ENCODE peak calls at places on chromosomes 7 and 10, in five cellular contexts. H is H9, G is neuronal stem cell, S is H1, D is mesenchymal stem cell. W is an unnamed sample.

GRCh38 chr10:108393111-108393510 is 1228.6 kb upstream of the SORCS1 start:
- DNase-seq in H (no peak), G (no peak), S (no peak), D (no peak), W (peak; percentile 26)

GRCh38 chr7:117790731-117791130 is 82.5 kb downstream of the CTTNBP2 start:
- DNase-seq in H (no peak), G (no peak), S (no peak), D (no peak), W (no peak)

GRCh38 chr10:103395754-103396066 is 565 bp downstream of the ATP5MK start:
- DNase-seq in H (no peak), G (peak; percentile 2), S (no peak), D (peak; percentile 55), W (peak; percentile 7)

GRCh38 chr10:34565934-34566333 is 249.2 kb downstream of the PARD3 start:
- DNase-seq in H (no peak), G (no peak), S (no peak), D (no peak), W (peak; percentile 25)

GRCh38 chr7:27576360-27576944 is 86.2 kb downstream of the HIBADH start:
- DNase-seq in H (no peak), G (peak; percentile 27), S (no peak), D (peak; percentile 52), W (peak; percentile 46)

GRCh38 chr10:60434418-60435046 is 44.9 kb upstream of the ANK3 start:
- DNase-seq in H (no peak), G (peak; percentile 40), S (no peak), D (peak; percentile 68), W (peak; percentile 74)

GRCh38 chr7:29488977-29489376 is 74.7 kb upstream of the PRR15 start:
- DNase-seq in H (no peak), G (no peak), S (no peak), D (peak; percentile 75), W (peak; percentile 24)

GRCh38 chr7:34748244-34749039 is 90.4 kb downstream of the NPSR1 start:
- DNase-seq in H (peak; percentile 38), G (no peak), S (no peak), D (peak; percentile 65), W (peak; percentile 12)

GRCh38 chr7:100889761-100890639 is 485 bp upstream of the UFSP1 start:
- DNase-seq in H (peak; percentile 96), G (peak; percentile 90), S (peak; percentile 79), D (peak; percentile 93), W (peak; percentile 90)
- H2AK5ac ChIP-seq in H (no peak overlapping the region), G (peak overlapping the region; percentile 47), S (no peak overlapping the region), D (no peak overlapping the region), W (peak overlapping the region; percentile 91)

GRCh38 chr7:67470256-67470751 is 473.7 kb downstream of the TYW1 start:
- DNase-seq in H (no peak), G (peak; percentile 29), S (no peak), D (no peak), W (no peak)

GRCh38 chr7:67463983-67464382 is 467.4 kb downstream of the TYW1 start:
- DNase-seq in H (no peak), G (no peak), S (no peak), D (no peak), W (no peak)

GRCh38 chr7:67462781-67463191 is 466.2 kb downstream of the TYW1 start:
- DNase-seq in H (no peak), G (no peak), S (no peak), D (no peak), W (no peak)

GRCh38 chr7:67466109-67466508 is 469.5 kb downstream of the TYW1 start:
- DNase-seq in H (no peak), G (no peak), S (no peak), D (no peak), W (no peak)
- H4K91ac ChIP-seq in H (no peak overlapping the region), G (no peak overlapping the region), S (no peak overlapping the region), D (no peak overlapping the region), W (no peak overlapping the region)

DNA sequence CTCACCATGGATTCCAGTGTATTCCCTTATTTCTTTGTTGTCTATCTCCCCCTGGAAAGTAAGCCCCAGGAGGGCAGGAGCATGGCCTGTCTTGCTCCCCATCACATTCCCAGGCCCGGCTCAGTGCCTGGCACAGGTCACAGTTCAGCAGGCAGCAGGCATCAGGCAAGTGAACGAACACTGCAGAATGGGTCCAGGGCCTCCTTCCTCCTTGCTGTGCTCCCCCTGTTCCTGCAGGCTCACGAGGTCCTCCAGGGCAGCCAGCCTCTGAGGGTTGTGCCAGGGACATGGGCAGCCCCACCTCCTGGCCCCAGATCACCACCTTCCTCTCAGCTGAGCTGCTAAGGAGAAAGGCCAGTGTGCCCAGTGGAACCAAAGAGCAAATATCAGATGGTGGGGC is 41.8 kb downstream of the PDLIM1 start:
- DNase-seq in H (peak; percentile 23), G (no peak), S (no peak), D (no peak), W (no peak)
- H2AK5ac ChIP-seq in H (no peak overlapping the region), G (no peak overlapping the region), S (peak overlapping the region; percentile 33), D (no peak overlapping the region), W (peak overlapping the region; percentile 74)

DNA sequence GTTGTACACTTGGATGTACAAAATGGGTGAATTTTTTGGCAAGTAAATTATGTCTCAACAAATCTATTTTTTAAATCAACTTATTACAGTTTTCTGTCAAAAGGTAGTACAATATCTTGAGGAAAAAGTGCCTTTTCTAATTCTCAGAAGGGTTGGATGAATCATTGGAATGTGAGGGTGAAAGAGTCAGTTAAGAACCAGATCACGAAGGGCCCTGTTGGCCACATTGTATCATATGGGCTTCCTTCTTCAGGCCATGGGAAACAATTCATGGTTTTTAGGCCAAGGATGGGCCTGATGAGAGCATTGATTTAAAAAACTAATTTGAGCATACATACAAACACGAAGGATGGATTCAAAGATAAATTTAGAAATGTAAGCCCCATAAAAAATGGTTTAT is 503.7 kb downstream of the TNS3 start:
- DNase-seq in H (no peak), G (no peak), S (no peak), D (no peak), W (peak; percentile 43)
- H4K91ac ChIP-seq in H (no peak overlapping the region), G (no peak overlapping the region), S (no peak overlapping the region), D (peak overlapping the region; percentile 71), W (no peak overlapping the region)

GRCh38 chr10:77253665-77254064 is 383.9 kb downstream of the KCNMA1 start:
- DNase-seq in H (no peak), G (no peak), S (no peak), D (no peak), W (no peak)
- H2AK5ac ChIP-seq in H (no peak overlapping the region), G (no peak overlapping the region), S (no peak overlapping the region), D (no peak overlapping the region), W (no peak overlapping the region)

DNA sequence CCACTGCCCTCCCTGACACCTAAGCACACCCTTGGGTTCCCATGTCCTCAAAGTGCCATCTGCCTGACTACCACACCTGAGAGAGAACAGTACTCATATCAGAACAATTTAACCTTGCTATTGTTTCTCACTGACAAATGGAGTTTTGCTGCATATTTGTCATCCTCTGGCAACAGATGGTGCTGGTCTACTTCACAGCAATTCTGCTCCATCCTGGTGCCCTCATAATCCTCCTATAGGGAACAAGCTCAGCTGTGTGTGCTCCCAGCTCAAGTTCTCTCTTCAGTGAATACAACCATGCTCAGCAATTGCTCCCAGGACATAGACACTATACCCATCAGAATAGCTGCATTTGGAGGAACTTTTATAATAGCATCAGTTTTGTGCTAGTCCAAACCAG is 32.8 kb upstream of the ITGB1 start:
- DNase-seq in H (no peak), G (no peak), S (no peak), D (no peak), W (no peak)
- H4K91ac ChIP-seq in H (no peak overlapping the region), G (no peak overlapping the region), S (no peak overlapping the region), D (no peak overlapping the region), W (no peak overlapping the region)